ENCODE peak calls at places on chromosomes 5 and 9, in six cellular contexts. E is effector memory CD8-positive, alpha-beta T cell; V is NCI-H2029 treated with DMSO at 0.1 percent for 48 hours; O is stimulated activated CD4-positive, alpha-beta T cell treated with anti-CD3 and anti-CD28 coated beads, Interleukin-15, amount 100 ng/mL, for 1 hour; F is ELF-1; H is cardiac septum. X is an unnamed sample.

GRCh38 chr5:174834081-174834480 is 109.7 kb downstream of the MSX2 start:
- DNase-seq in F (no peak), O (no peak), H (no peak), V (no peak), E (no peak), X (no peak)

GRCh38 chr9:98317134-98317857 is 61.8 kb upstream of the TBC1D2 start:
- DNase-seq in F (no peak), V (no peak), O (no peak), H (no peak), E (no peak), X (no peak)

GRCh38 chr5:102875672-102876071 is 120.6 kb downstream of the PAM start:
- DNase-seq in O (no peak), H (no peak), E (no peak), F (no peak), V (no peak), X (no peak)

GRCh38 chr5:76388791-76389512 is 14.1 kb upstream of the IQGAP2 start:
- DNase-seq in E (no peak), F (no peak), H (peak; percentile 51), O (no peak), V (no peak), X (no peak)

GRCh38 chr9:36204906-36205547 is 14.3 kb downstream of the CLTA start:
- DNase-seq in E (no peak), F (peak; percentile 62), H (no peak), V (no peak), O (no peak), X (no peak)

GRCh38 chr9:116476935-116477381 is 210.1 kb upstream of the TRIM32 start:
- DNase-seq in V (no peak), F (no peak), E (no peak), O (no peak), H (no peak), X (no peak)

GRCh38 chr9:18002718-18003438 is 424.0 kb downstream of the SH3GL2 start:
- DNase-seq in O (no peak), E (no peak), F (no peak), H (no peak), V (no peak), X (no peak)

GRCh38 chr5:173885481-173886010 is 2.6 kb upstream of the CPEB4 start:
- DNase-seq in F (no peak), H (no peak), V (no peak), E (no peak), O (no peak), X (no peak)

GRCh38 chr9:74729129-74729710 is 158.5 kb downstream of the TRPM6 start:
- DNase-seq in V (no peak), H (no peak), E (no peak), F (no peak), O (no peak), X (no peak)

GRCh38 chr9:137130176-137130755 is 8.7 kb upstream of the GRIN1 start:
- DNase-seq in F (no peak), E (no peak), V (no peak), O (no peak), H (no peak), X (no peak)

GRCh38 chr9:126421567-126422428 is 95.2 kb downstream of the MVB12B start:
- DNase-seq in O (no peak), F (peak; percentile 67), H (no peak), V (peak; percentile 59), E (no peak), X (no peak)

GRCh38 chr5:167763772-167764171 is 527.7 kb upstream of the WWC1 start:
- DNase-seq in F (no peak), H (no peak), V (no peak), E (no peak), O (no peak), X (no peak)

GRCh38 chr9:137439158-137439714 is 1.9 kb downstream of the ENTPD8 start:
- DNase-seq in H (peak; percentile 63), E (no peak), F (no peak), O (no peak), V (no peak), X (peak; percentile 17)

GRCh38 chr5:157681048-157681447 is 9.7 kb downstream of the C5orf52 start:
- DNase-seq in O (no peak), E (no peak), F (no peak), V (no peak), H (no peak), X (no peak)

GRCh38 chr9:130288926-130289705 is 23.6 kb downstream of the HMCN2 start:
- DNase-seq in V (no peak), O (no peak), H (peak; percentile 68), E (no peak), F (no peak), X (no peak)

GRCh38 chr5:39767906-39768305 is 343.1 kb upstream of the DAB2 start:
- DNase-seq in O (no peak), F (no peak), E (no peak), V (no peak), H (no peak), X (no peak)

GRCh38 chr5:78361226-78361993 is 993 bp downstream of the SCAMP1 start:
- DNase-seq in O (no peak), H (no peak), E (no peak), V (peak; percentile 83), F (peak; percentile 65), X (no peak)

GRCh38 chr9:111794837-111795556 is at the start of gene SHOC1:
- DNase-seq in E (no peak), H (no peak), V (no peak), F (no peak), O (no peak), X (no peak)

GRCh38 chr9:84917366-84918063 is 248.0 kb downstream of the NTRK2 start:
- DNase-seq in E (no peak), O (no peak), V (no peak), H (no peak), F (no peak), X (no peak)

GRCh38 chr5:33649801-33650482 is 209.2 kb downstream of the TARS1 start:
- DNase-seq in F (peak; percentile 67), E (no peak), H (no peak), V (no peak), O (no peak), X (no peak)

GRCh38 chr9:89309166-89309565 is 1.8 kb upstream of the CKS2 start:
- DNase-seq in O (no peak), H (no peak), V (no peak), E (no peak), F (no peak), X (no peak)

GRCh38 chr9:130448771-130449170 is 4.0 kb downstream of the ASS1 start:
- DNase-seq in F (no peak), E (no peak), O (no peak), V (no peak), H (no peak), X (no peak)

GRCh38 chr9:93634311-93635185 is 58.2 kb downstream of the PHF2 start:
- DNase-seq in E (no peak), V (no peak), F (no peak), H (no peak), O (no peak), X (peak; percentile 19)

GRCh38 chr5:58450811-58451629 is 8.9 kb downstream of the PLK2 start:
- DNase-seq in F (no peak), H (no peak), V (no peak), E (no peak), O (no peak), X (no peak)

GRCh38 chr5:175656966-175657365 is 905 bp upstream of the HRH2 start:
- DNase-seq in F (no peak), V (no peak), E (no peak), O (no peak), H (no peak), X (no peak)

GRCh38 chr5:97534166-97534565 is 351.1 kb upstream of the RIOK2 start:
- DNase-seq in H (no peak), O (no peak), E (no peak), V (no peak), F (peak; percentile 53), X (no peak)

GRCh38 chr5:178551059-178551458 is 39.1 kb downstream of the COL23A1 start:
- DNase-seq in H (no peak), E (no peak), O (no peak), F (no peak), V (no peak), X (no peak)

GRCh38 chr9:33919276-33919897 is 102.4 kb downstream of the UBE2R2 start:
- DNase-seq in F (no peak), E (no peak), H (no peak), V (no peak), O (no peak), X (no peak)

GRCh38 chr5:158785397-158785796 is 314.3 kb downstream of the EBF1 start:
- DNase-seq in E (no peak), H (no peak), O (no peak), V (no peak), F (no peak), X (no peak)

GRCh38 chr5:88820581-88820980 is 62.4 kb downstream of the MEF2C start:
- DNase-seq in V (no peak), O (no peak), E (no peak), F (no peak), H (no peak), X (no peak)

GRCh38 chr5:88405783-88406182 is 137.1 kb upstream of the TMEM161B start:
- DNase-seq in V (no peak), E (no peak), O (no peak), F (no peak), H (no peak), X (no peak)